ENCODE peak calls at places on chromosome 14, in seven cellular contexts. One of them, this sample, is unnamed.

GRCh38 chr14:104142136-104143041 is 4.0 kb downstream of the KIF26A start:
- DNase-seq in brain microvascular endothelial cell: no peak
- DNase-seq in A673: no peak
- DNase-seq in IMR-90: no peak
- DNase-seq in cardiac fibroblast: no peak
- DNase-seq in astrocyte: no peak
- DNase-seq in upper lobe of right lung: peak
- DNase-seq in this sample: no peak

GRCh38 chr14:59262717-59263469 is 74.4 kb downstream of the DAAM1 start:
- DNase-seq in upper lobe of right lung: no peak
- DNase-seq in brain microvascular endothelial cell: no peak
- DNase-seq in A673: no peak
- DNase-seq in astrocyte: no peak
- DNase-seq in cardiac fibroblast: no peak
- DNase-seq in IMR-90: no peak
- DNase-seq in this sample: no peak

GRCh38 chr14:91453744-91454143 is 36.1 kb upstream of the CCDC88C start:
- DNase-seq in cardiac fibroblast: no peak
- DNase-seq in A673: no peak
- DNase-seq in astrocyte: no peak
- DNase-seq in brain microvascular endothelial cell: no peak
- DNase-seq in IMR-90: no peak
- DNase-seq in upper lobe of right lung: no peak
- DNase-seq in this sample: no peak

GRCh38 chr14:22981090-22982012 is 1.0 kb downstream of the AJUBA start:
- DNase-seq in cardiac fibroblast: no peak
- DNase-seq in upper lobe of right lung: peak
- DNase-seq in A673: no peak
- DNase-seq in brain microvascular endothelial cell: no peak
- DNase-seq in IMR-90: no peak
- DNase-seq in astrocyte: no peak
- DNase-seq in this sample: no peak

GRCh38 chr14:55200646-55201045 is 9.3 kb upstream of the DLGAP5 start:
- DNase-seq in cardiac fibroblast: peak
- DNase-seq in A673: no peak
- DNase-seq in astrocyte: no peak
- DNase-seq in IMR-90: no peak
- DNase-seq in upper lobe of right lung: no peak
- DNase-seq in brain microvascular endothelial cell: no peak
- DNase-seq in this sample: no peak

GRCh38 chr14:83548061-83548839 is 1981.7 kb upstream of the FLRT2 start:
- DNase-seq in A673: no peak
- DNase-seq in brain microvascular endothelial cell: peak
- DNase-seq in upper lobe of right lung: no peak
- DNase-seq in cardiac fibroblast: peak
- DNase-seq in astrocyte: peak
- DNase-seq in IMR-90: peak
- DNase-seq in this sample: peak

GRCh38 chr14:105315211-105315721 is 718 bp downstream of the PACS2 start:
- DNase-seq in A673: no peak
- DNase-seq in brain microvascular endothelial cell: no peak
- DNase-seq in IMR-90: no peak
- DNase-seq in astrocyte: no peak
- DNase-seq in upper lobe of right lung: peak
- DNase-seq in cardiac fibroblast: peak
- DNase-seq in this sample: no peak

GRCh38 chr14:89775161-89775560 is 179.4 kb downstream of the EFCAB11 start:
- DNase-seq in brain microvascular endothelial cell: no peak
- DNase-seq in upper lobe of right lung: no peak
- DNase-seq in astrocyte: no peak
- DNase-seq in cardiac fibroblast: no peak
- DNase-seq in IMR-90: no peak
- DNase-seq in A673: peak
- DNase-seq in this sample: peak

GRCh38 chr14:98999345-98999744 is 272.7 kb downstream of the BCL11B start:
- DNase-seq in cardiac fibroblast: no peak
- DNase-seq in brain microvascular endothelial cell: no peak
- DNase-seq in IMR-90: no peak
- DNase-seq in astrocyte: no peak
- DNase-seq in upper lobe of right lung: no peak
- DNase-seq in A673: no peak
- DNase-seq in this sample: no peak

GRCh38 chr14:102580552-102581110 is 11.8 kb upstream of the RCOR1 start:
- DNase-seq in IMR-90: no peak
- DNase-seq in brain microvascular endothelial cell: no peak
- DNase-seq in cardiac fibroblast: no peak
- DNase-seq in A673: no peak
- DNase-seq in astrocyte: no peak
- DNase-seq in upper lobe of right lung: no peak
- DNase-seq in this sample: no peak

DNA sequence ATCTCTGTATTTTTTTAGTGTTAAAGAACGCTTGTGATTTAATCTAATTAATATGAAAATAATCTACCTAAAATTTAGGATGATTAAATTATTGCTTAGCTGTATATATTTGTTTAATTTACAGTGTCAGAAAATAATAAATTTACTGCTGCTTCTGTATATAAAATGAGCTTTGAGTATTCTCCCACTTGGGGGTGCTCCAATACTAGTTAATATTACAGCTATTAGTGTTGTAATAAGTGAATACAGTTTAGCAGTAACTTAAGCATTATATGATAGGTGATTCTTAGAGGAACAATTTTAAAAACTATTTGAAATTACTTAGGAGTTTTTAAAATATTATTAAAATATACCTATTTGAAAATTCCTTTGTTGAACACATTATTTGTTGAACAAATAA is 62.2 kb downstream of the PAPOLA start:
- DNase-seq in IMR-90: no peak
- DNase-seq in brain microvascular endothelial cell: no peak
- DNase-seq in cardiac fibroblast: peak
- DNase-seq in upper lobe of right lung: no peak
- DNase-seq in astrocyte: no peak
- DNase-seq in A673: peak
- DNase-seq in this sample: peak
- TF ChIP-seq CTCF in IMR-90: peak
- TF ChIP-seq CTCF in brain microvascular endothelial cell: no peak
- TF ChIP-seq CTCF in cardiac fibroblast: no peak
- TF ChIP-seq CTCF in upper lobe of right lung: no peak
- TF ChIP-seq CTCF in astrocyte: no peak
- TF ChIP-seq CTCF in A673: peak
- TF ChIP-seq CTCF in this sample: no peak

GRCh38 chr14:35399083-35399807 is 5.3 kb downstream of the NFKBIA start:
- DNase-seq in A673: no peak
- DNase-seq in astrocyte: no peak
- DNase-seq in upper lobe of right lung: peak
- DNase-seq in IMR-90: no peak
- DNase-seq in cardiac fibroblast: no peak
- DNase-seq in brain microvascular endothelial cell: no peak
- DNase-seq in this sample: no peak

GRCh38 chr14:35402323-35403084 is 2.0 kb downstream of the NFKBIA start:
- DNase-seq in brain microvascular endothelial cell: no peak
- DNase-seq in cardiac fibroblast: no peak
- DNase-seq in A673: no peak
- DNase-seq in upper lobe of right lung: no peak
- DNase-seq in IMR-90: peak
- DNase-seq in astrocyte: no peak
- DNase-seq in this sample: no peak

GRCh38 chr14:35401422-35401729 is 3.2 kb downstream of the NFKBIA start:
- DNase-seq in cardiac fibroblast: no peak
- DNase-seq in brain microvascular endothelial cell: no peak
- DNase-seq in astrocyte: no peak
- DNase-seq in upper lobe of right lung: no peak
- DNase-seq in IMR-90: no peak
- DNase-seq in A673: no peak
- DNase-seq in this sample: no peak

GRCh38 chr14:35401853-35402252 is 2.7 kb downstream of the NFKBIA start:
- DNase-seq in brain microvascular endothelial cell: no peak
- DNase-seq in IMR-90: peak
- DNase-seq in A673: no peak
- DNase-seq in astrocyte: no peak
- DNase-seq in cardiac fibroblast: peak
- DNase-seq in upper lobe of right lung: no peak
- DNase-seq in this sample: peak

DNA sequence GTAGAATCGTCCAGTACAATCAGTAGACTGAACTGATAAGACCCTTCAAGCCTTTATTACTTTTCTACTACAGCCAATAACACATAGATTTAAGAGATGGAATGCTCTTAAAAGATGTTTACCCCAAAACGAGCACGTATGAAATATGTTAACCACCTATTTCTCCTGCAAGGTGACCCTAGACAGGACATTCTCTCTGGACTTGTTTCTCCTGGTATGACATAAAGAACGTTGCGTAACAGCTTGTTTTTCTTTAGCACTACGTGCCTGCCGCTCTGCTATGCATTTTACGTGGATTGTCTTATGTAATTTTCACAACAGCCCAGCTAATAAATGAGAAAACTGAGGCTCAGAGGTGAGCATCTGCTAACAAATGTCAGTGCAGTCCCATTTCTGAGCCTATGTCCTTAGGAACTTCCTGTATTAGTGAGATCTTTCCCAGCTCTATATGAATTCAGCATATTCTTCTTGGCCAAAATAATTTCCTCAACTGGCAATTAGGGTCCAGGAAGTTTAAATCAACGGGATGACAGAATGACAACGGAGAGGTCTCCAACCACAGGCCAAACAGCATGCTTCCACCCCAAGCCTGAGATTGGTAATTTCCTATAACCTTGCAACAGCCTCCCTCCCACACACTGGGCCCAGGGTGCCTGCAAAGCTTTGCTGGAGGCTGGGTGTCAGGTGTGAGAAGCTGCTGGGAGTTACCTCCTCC is 3.7 kb downstream of the NFKBIA start:
- DNase-seq in brain microvascular endothelial cell: no peak
- DNase-seq in upper lobe of right lung: peak
- DNase-seq in A673: peak
- DNase-seq in astrocyte: no peak
- DNase-seq in cardiac fibroblast: no peak
- DNase-seq in IMR-90: no peak
- DNase-seq in this sample: no peak
- H3K4me3 ChIP-seq in brain microvascular endothelial cell: no peak
- H3K4me3 ChIP-seq in upper lobe of right lung: peak
- H3K4me3 ChIP-seq in A673: peak
- H3K4me3 ChIP-seq in astrocyte: no peak
- H3K4me3 ChIP-seq in cardiac fibroblast: peak
- H3K4me3 ChIP-seq in IMR-90: no peak
- H3K4me3 ChIP-seq in this sample: no peak

GRCh38 chr14:54001189-54001878 is 44.7 kb upstream of the BMP4 start:
- DNase-seq in cardiac fibroblast: no peak
- DNase-seq in brain microvascular endothelial cell: no peak
- DNase-seq in IMR-90: no peak
- DNase-seq in upper lobe of right lung: no peak
- DNase-seq in astrocyte: peak
- DNase-seq in A673: peak
- DNase-seq in this sample: no peak
- TF ChIP-seq CTCF in cardiac fibroblast: no peak
- TF ChIP-seq CTCF in brain microvascular endothelial cell: no peak
- TF ChIP-seq CTCF in IMR-90: no peak
- TF ChIP-seq CTCF in upper lobe of right lung: no peak
- TF ChIP-seq CTCF in astrocyte: no peak
- TF ChIP-seq CTCF in A673: peak
- TF ChIP-seq CTCF in this sample: no peak

GRCh38 chr14:71441142-71441541 is 491.1 kb upstream of the RGS6 start:
- DNase-seq in brain microvascular endothelial cell: no peak
- DNase-seq in upper lobe of right lung: no peak
- DNase-seq in IMR-90: no peak
- DNase-seq in A673: no peak
- DNase-seq in cardiac fibroblast: no peak
- DNase-seq in astrocyte: no peak
- DNase-seq in this sample: no peak

GRCh38 chr14:71437870-71438269 is 494.4 kb upstream of the RGS6 start:
- DNase-seq in astrocyte: peak
- DNase-seq in upper lobe of right lung: no peak
- DNase-seq in brain microvascular endothelial cell: no peak
- DNase-seq in cardiac fibroblast: no peak
- DNase-seq in A673: no peak
- DNase-seq in IMR-90: peak
- DNase-seq in this sample: peak

GRCh38 chr14:71442503-71442902 is 489.7 kb upstream of the RGS6 start:
- DNase-seq in IMR-90: no peak
- DNase-seq in brain microvascular endothelial cell: no peak
- DNase-seq in astrocyte: no peak
- DNase-seq in cardiac fibroblast: no peak
- DNase-seq in upper lobe of right lung: no peak
- DNase-seq in A673: no peak
- DNase-seq in this sample: no peak

GRCh38 chr14:71439247-71439646 is 493.0 kb upstream of the RGS6 start:
- DNase-seq in upper lobe of right lung: no peak
- DNase-seq in IMR-90: peak
- DNase-seq in cardiac fibroblast: no peak
- DNase-seq in brain microvascular endothelial cell: no peak
- DNase-seq in astrocyte: peak
- DNase-seq in A673: no peak
- DNase-seq in this sample: peak

GRCh38 chr14:71438684-71439083 is 493.5 kb upstream of the RGS6 start:
- DNase-seq in upper lobe of right lung: no peak
- DNase-seq in brain microvascular endothelial cell: no peak
- DNase-seq in astrocyte: peak
- DNase-seq in A673: peak
- DNase-seq in IMR-90: peak
- DNase-seq in cardiac fibroblast: peak
- DNase-seq in this sample: peak
- H3K4me3 ChIP-seq in upper lobe of right lung: no peak
- H3K4me3 ChIP-seq in brain microvascular endothelial cell: no peak
- H3K4me3 ChIP-seq in astrocyte: no peak
- H3K4me3 ChIP-seq in A673: no peak
- H3K4me3 ChIP-seq in IMR-90: no peak
- H3K4me3 ChIP-seq in cardiac fibroblast: no peak
- H3K4me3 ChIP-seq in this sample: no peak

GRCh38 chr14:74549588-74549987 is 56.0 kb downstream of the ISCA2 start:
- DNase-seq in IMR-90: no peak
- DNase-seq in brain microvascular endothelial cell: no peak
- DNase-seq in astrocyte: no peak
- DNase-seq in upper lobe of right lung: no peak
- DNase-seq in cardiac fibroblast: peak
- DNase-seq in A673: no peak
- DNase-seq in this sample: peak
- TF ChIP-seq CTCF in IMR-90: peak
- TF ChIP-seq CTCF in brain microvascular endothelial cell: peak
- TF ChIP-seq CTCF in astrocyte: no peak
- TF ChIP-seq CTCF in upper lobe of right lung: peak
- TF ChIP-seq CTCF in cardiac fibroblast: peak
- TF ChIP-seq CTCF in A673: no peak
- TF ChIP-seq CTCF in this sample: peak

GRCh38 chr14:77141592-77142288 is at the start of gene ZDHHC22:
- DNase-seq in A673: no peak
- DNase-seq in cardiac fibroblast: no peak
- DNase-seq in astrocyte: no peak
- DNase-seq in upper lobe of right lung: no peak
- DNase-seq in brain microvascular endothelial cell: no peak
- DNase-seq in IMR-90: no peak
- DNase-seq in this sample: no peak

GRCh38 chr14:77140343-77140936 is 1.2 kb downstream of the ZDHHC22 start:
- DNase-seq in IMR-90: no peak
- DNase-seq in upper lobe of right lung: no peak
- DNase-seq in A673: peak
- DNase-seq in brain microvascular endothelial cell: no peak
- DNase-seq in astrocyte: no peak
- DNase-seq in cardiac fibroblast: no peak
- DNase-seq in this sample: no peak

GRCh38 chr14:77142289-77142814 is 761 bp upstream of the ZDHHC22 start:
- DNase-seq in A673: no peak
- DNase-seq in astrocyte: no peak
- DNase-seq in cardiac fibroblast: no peak
- DNase-seq in brain microvascular endothelial cell: no peak
- DNase-seq in upper lobe of right lung: no peak
- DNase-seq in IMR-90: no peak
- DNase-seq in this sample: no peak

GRCh38 chr14:77139540-77140342 is 1.9 kb downstream of the ZDHHC22 start:
- DNase-seq in astrocyte: no peak
- DNase-seq in A673: peak
- DNase-seq in cardiac fibroblast: no peak
- DNase-seq in IMR-90: no peak
- DNase-seq in upper lobe of right lung: no peak
- DNase-seq in brain microvascular endothelial cell: no peak
- DNase-seq in this sample: peak

GRCh38 chr14:77140937-77141591 is 527 bp downstream of the ZDHHC22 start:
- DNase-seq in upper lobe of right lung: no peak
- DNase-seq in brain microvascular endothelial cell: no peak
- DNase-seq in astrocyte: peak
- DNase-seq in IMR-90: peak
- DNase-seq in cardiac fibroblast: peak
- DNase-seq in A673: peak
- DNase-seq in this sample: peak
- H3K4me3 ChIP-seq in upper lobe of right lung: peak
- H3K4me3 ChIP-seq in brain microvascular endothelial cell: peak
- H3K4me3 ChIP-seq in astrocyte: peak
- H3K4me3 ChIP-seq in IMR-90: no peak
- H3K4me3 ChIP-seq in cardiac fibroblast: peak
- H3K4me3 ChIP-seq in A673: peak
- H3K4me3 ChIP-seq in this sample: no peak

This sample was measured in fibroblast of mammary gland.